ENCODE peak calls at places on chromosome 15, in four cellular contexts. One of them, this sample, is unnamed.

GRCh38 chr15:47185222-47185800 is 532.0 kb upstream of the SEMA6D start:
- DNase-seq in mucosa of descending colon: no peak
- DNase-seq in AG10803: no peak
- DNase-seq in IMR-90: peak; percentile 0
- DNase-seq in this sample: no peak

GRCh38 chr15:66854012-66854965 is 152.3 kb downstream of the SMAD6 start:
- DNase-seq in mucosa of descending colon: no peak
- DNase-seq in AG10803: no peak
- DNase-seq in IMR-90: no peak
- DNase-seq in this sample: no peak

GRCh38 chr15:63381301-63382192 is at the start of gene CA12:
- DNase-seq in IMR-90: peak; percentile 55
- DNase-seq in mucosa of descending colon: peak; percentile 76
- DNase-seq in AG10803: no peak
- DNase-seq in this sample: no peak

GRCh38 chr15:99986297-99987118 is 253.3 kb upstream of the LYSMD4 start:
- DNase-seq in AG10803: no peak
- DNase-seq in mucosa of descending colon: no peak
- DNase-seq in IMR-90: no peak
- DNase-seq in this sample: no peak

GRCh38 chr15:38242055-38242454 is 10.6 kb upstream of the SPRED1 start:
- DNase-seq in mucosa of descending colon: no peak
- DNase-seq in AG10803: no peak
- DNase-seq in IMR-90: no peak
- DNase-seq in this sample: no peak

GRCh38 chr15:67574981-67575632 is 32.6 kb downstream of the MAP2K5 start:
- DNase-seq in mucosa of descending colon: no peak
- DNase-seq in IMR-90: no peak
- DNase-seq in AG10803: peak; percentile 6
- DNase-seq in this sample: no peak

GRCh38 chr15:60115579-60116415 is 111.7 kb downstream of the FOXB1 start:
- DNase-seq in IMR-90: peak; percentile 19
- DNase-seq in mucosa of descending colon: no peak
- DNase-seq in AG10803: peak; percentile 34
- DNase-seq in this sample: peak; percentile 33

GRCh38 chr15:90680371-90680935 is 36.7 kb upstream of the BLM start:
- DNase-seq in AG10803: peak; percentile 96
- DNase-seq in IMR-90: peak; percentile 98
- DNase-seq in mucosa of descending colon: no peak
- DNase-seq in this sample: peak; percentile 92

GRCh38 chr15:82663186-82663600 is 16.0 kb upstream of the CPEB1 start:
- DNase-seq in AG10803: peak; percentile 19
- DNase-seq in mucosa of descending colon: no peak
- DNase-seq in IMR-90: peak; percentile 31
- DNase-seq in this sample: no peak

GRCh38 chr15:50906954-50907865 is 1.3 kb upstream of the AP4E1 start:
- DNase-seq in mucosa of descending colon: no peak
- DNase-seq in IMR-90: peak; percentile 4
- DNase-seq in AG10803: no peak
- DNase-seq in this sample: no peak

GRCh38 chr15:78365931-78366330 is 25.8 kb downstream of the CRABP1 start:
- DNase-seq in AG10803: peak; percentile 47
- DNase-seq in mucosa of descending colon: peak; percentile 73
- DNase-seq in IMR-90: no peak
- DNase-seq in this sample: no peak

GRCh38 chr15:68130851-68131250 is 74.3 kb downstream of the CALML4 start:
- DNase-seq in mucosa of descending colon: no peak
- DNase-seq in AG10803: no peak
- DNase-seq in IMR-90: no peak
- DNase-seq in this sample: no peak

GRCh38 chr15:45111390-45112142 is 2.4 kb downstream of the DUOX2 start:
- DNase-seq in AG10803: no peak
- DNase-seq in mucosa of descending colon: no peak
- DNase-seq in IMR-90: no peak
- DNase-seq in this sample: no peak

GRCh38 chr15:23897091-23897490 is 210.0 kb upstream of the NDN start:
- DNase-seq in mucosa of descending colon: no peak
- DNase-seq in AG10803: no peak
- DNase-seq in IMR-90: no peak
- DNase-seq in this sample: no peak

GRCh38 chr15:63188247-63188936 is 1.0 kb upstream of the RAB8B start:
- DNase-seq in mucosa of descending colon: no peak
- DNase-seq in AG10803: no peak
- DNase-seq in IMR-90: no peak
- DNase-seq in this sample: no peak

GRCh38 chr15:65058394-65059368 is 9.1 kb downstream of the RASL12 start:
- DNase-seq in mucosa of descending colon: no peak
- DNase-seq in IMR-90: no peak
- DNase-seq in AG10803: no peak
- DNase-seq in this sample: no peak
- H3K4me3 ChIP-seq in mucosa of descending colon: no peak overlapping the region
- H3K4me3 ChIP-seq in IMR-90: no peak overlapping the region
- H3K4me3 ChIP-seq in AG10803: no peak overlapping the region
- H3K4me3 ChIP-seq in this sample: no peak overlapping the region

GRCh38 chr15:37106490-37107001 is 6.2 kb upstream of the MEIS2 start:
- DNase-seq in mucosa of descending colon: no peak
- DNase-seq in AG10803: no peak
- DNase-seq in IMR-90: peak; percentile 24
- DNase-seq in this sample: no peak
- TF ChIP-seq CTCF in mucosa of descending colon: no peak
- TF ChIP-seq CTCF in AG10803: no peak
- TF ChIP-seq CTCF in IMR-90: peak; percentile 21
- TF ChIP-seq CTCF in this sample: peak; percentile 8

GRCh38 chr15:93068581-93069199 is 20.3 kb downstream of the RGMA start:
- DNase-seq in IMR-90: no peak
- DNase-seq in mucosa of descending colon: no peak
- DNase-seq in AG10803: no peak
- DNase-seq in this sample: no peak

GRCh38 chr15:93072011-93072410 is 17.0 kb downstream of the RGMA start:
- DNase-seq in IMR-90: peak; percentile 14
- DNase-seq in AG10803: peak; percentile 62
- DNase-seq in mucosa of descending colon: no peak
- DNase-seq in this sample: no peak

GRCh38 chr15:93070901-93071300 is 18.1 kb downstream of the RGMA start:
- DNase-seq in IMR-90: no peak
- DNase-seq in mucosa of descending colon: no peak
- DNase-seq in AG10803: no peak
- DNase-seq in this sample: no peak

GRCh38 chr15:93071469-93071891 is 17.5 kb downstream of the RGMA start:
- DNase-seq in mucosa of descending colon: no peak
- DNase-seq in IMR-90: no peak
- DNase-seq in AG10803: peak; percentile 12
- DNase-seq in this sample: no peak

DNA sequence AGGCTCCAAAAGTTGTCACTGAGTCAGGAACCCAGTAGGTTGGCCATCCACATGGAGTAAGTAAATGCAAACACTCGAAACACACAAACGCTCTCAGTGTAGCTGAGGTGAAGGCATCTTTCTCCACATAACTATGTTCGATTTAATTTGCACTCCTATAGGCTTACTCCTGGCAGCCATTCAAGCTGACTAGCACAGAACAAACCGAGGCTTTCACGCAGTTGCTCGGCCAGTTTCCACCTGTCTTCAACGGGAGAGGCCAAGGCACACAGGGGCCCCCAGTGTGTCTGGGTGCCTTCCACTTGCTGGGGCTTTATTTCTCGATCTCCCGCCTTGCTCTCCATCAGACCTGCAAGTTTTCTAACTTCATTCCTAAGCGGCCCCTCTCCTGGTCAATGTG is 18.9 kb downstream of the RGMA start:
- DNase-seq in mucosa of descending colon: no peak
- DNase-seq in AG10803: no peak
- DNase-seq in IMR-90: no peak
- DNase-seq in this sample: no peak
- H3K4me3 ChIP-seq in mucosa of descending colon: no peak overlapping the region
- H3K4me3 ChIP-seq in AG10803: no peak overlapping the region
- H3K4me3 ChIP-seq in IMR-90: no peak overlapping the region
- H3K4me3 ChIP-seq in this sample: no peak overlapping the region

DNA sequence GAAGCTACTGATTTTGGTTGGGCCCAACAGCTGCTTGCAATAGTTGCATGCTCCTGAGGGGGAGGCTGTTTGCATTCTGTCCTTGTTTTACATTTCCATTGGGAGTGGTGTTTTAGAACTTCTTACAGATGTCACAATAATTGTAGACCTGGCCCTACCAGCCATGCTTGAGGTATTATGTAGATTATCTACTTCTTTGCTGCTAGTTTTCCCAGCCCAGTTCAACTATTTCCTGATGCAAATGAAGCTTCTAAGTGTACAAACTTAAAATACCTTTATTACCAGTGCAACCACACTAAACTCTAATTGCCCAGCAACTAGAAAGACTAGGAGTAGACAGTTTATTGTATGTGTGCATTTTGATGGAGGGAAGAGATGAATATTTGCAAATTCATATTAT is 104.9 kb upstream of the MYZAP start:
- DNase-seq in IMR-90: no peak
- DNase-seq in mucosa of descending colon: no peak
- DNase-seq in AG10803: no peak
- DNase-seq in this sample: no peak
- TF ChIP-seq CTCF in IMR-90: no peak
- TF ChIP-seq CTCF in mucosa of descending colon: no peak
- TF ChIP-seq CTCF in AG10803: no peak
- TF ChIP-seq CTCF in this sample: no peak